ENCODE peak calls at places on chromosomes 7 and 10, in five cellular contexts. K, S, Q, U and V are unnamed samples.

GRCh38 chr10:126064512-126064911 is 168.1 kb downstream of the FANK1 start:
- DNase-seq in Q (no peak), K (no peak), U (no peak), S (no peak), V (no peak)

GRCh38 chr10:28280652-28281051 is 22.2 kb downstream of the MPP7 start:
- DNase-seq in Q (peak; percentile 42), U (no peak), S (peak; percentile 31), K (no peak), V (no peak)

GRCh38 chr10:86857097-86857825 is 100.2 kb downstream of the MMRN2 start:
- DNase-seq in U (peak; percentile 74), K (no peak), Q (peak; percentile 55), S (peak; percentile 86), V (no peak)

GRCh38 chr7:157952050-157952667 is 615.4 kb downstream of the DNAJB6 start:
- DNase-seq in S (no peak), U (no peak), K (no peak), Q (no peak), V (no peak)

GRCh38 chr10:31940839-31941653 is 12.4 kb upstream of the ARHGAP12 start:
- DNase-seq in K (peak; percentile 98), U (no peak), S (peak; percentile 98), Q (peak; percentile 98), V (peak; percentile 74)

GRCh38 chr7:129781856-129782256 is 170.3 kb downstream of the NRF1 start:
- DNase-seq in S (no peak), K (no peak), Q (no peak), U (no peak), V (no peak)

GRCh38 chr7:29609162-29610030 is 45.8 kb downstream of the PRR15 start:
- DNase-seq in K (peak; percentile 77), S (peak; percentile 70), Q (no peak), U (no peak), V (no peak)

GRCh38 chr7:134546903-134547737 is 1.8 kb upstream of the AKR1B15 start:
- DNase-seq in U (peak; percentile 63), S (peak; percentile 87), Q (no peak), K (peak; percentile 85), V (peak; percentile 77)

GRCh38 chr10:122044713-122045112 is 55.8 kb downstream of the TACC2 start:
- DNase-seq in K (no peak), S (peak; percentile 65), Q (peak; percentile 17), U (peak; percentile 40), V (no peak)

GRCh38 chr7:55020481-55020871 is 1.7 kb downstream of the EGFR start:
- DNase-seq in K (peak; percentile 57), S (no peak), U (no peak), Q (peak; percentile 12), V (peak; percentile 76)

GRCh38 chr7:16755397-16755796 is 1.8 kb downstream of the TSPAN13 start:
- DNase-seq in S (peak; percentile 58), K (no peak), U (no peak), Q (no peak), V (no peak)

GRCh38 chr7:16753932-16754571 is 497 bp downstream of the TSPAN13 start:
- DNase-seq in Q (peak; percentile 20), S (peak; percentile 48), U (peak; percentile 39), K (no peak), V (peak; percentile 53)

GRCh38 chr7:16758634-16759602 is 5.4 kb downstream of the TSPAN13 start:
- DNase-seq in Q (no peak), K (no peak), S (no peak), U (no peak), V (no peak)

GRCh38 chr7:16754869-16755317 is 1.3 kb downstream of the TSPAN13 start:
- DNase-seq in K (no peak), Q (no peak), S (no peak), U (no peak), V (no peak)

DNA sequence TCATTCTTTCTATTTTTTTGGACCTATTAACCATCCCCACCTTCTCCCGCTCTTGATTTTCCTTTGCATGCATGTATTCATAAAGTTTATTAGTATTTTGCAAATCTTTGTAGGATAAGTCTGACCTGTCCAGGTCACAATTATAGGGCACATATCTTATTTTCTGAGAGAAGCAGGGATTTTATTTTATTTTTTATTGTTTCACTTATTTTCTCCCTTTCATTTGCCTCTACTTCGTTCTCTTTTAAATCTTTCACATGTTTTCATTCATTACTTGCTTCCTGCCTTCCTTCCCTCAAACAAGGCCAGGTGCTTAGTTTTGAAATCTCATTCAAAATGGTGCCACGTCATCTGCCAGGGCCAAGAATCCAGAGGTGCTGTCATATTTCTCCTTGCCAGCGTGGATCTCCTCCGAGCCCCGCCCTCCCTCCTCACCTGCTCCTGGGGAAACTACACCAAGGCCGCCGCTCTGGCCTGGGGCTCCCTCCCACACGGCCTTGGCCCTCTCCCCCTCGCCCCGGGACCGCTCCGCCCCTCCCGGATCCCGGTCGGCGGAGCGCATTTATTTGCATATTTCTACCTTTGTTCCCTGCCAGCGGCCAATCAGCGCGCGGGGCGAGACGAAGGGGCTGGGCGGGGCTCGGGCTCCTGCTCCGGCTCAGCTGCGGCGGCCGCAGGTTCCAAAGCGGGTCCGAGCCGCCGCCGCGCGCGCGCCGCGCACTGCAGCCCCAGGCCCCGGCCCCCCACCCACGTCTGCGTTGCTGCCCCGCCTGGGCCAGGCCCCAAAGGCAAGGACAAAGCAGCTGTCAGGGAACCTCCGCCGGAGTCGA is at the start of gene TSPAN13:
- DNase-seq in S (peak; percentile 76), K (peak; percentile 87), U (peak; percentile 92), Q (peak; percentile 68), V (peak; percentile 90)
- H3K4me3 ChIP-seq in S (peak within 1 kb of the TSS; percentile 84), K (peak within 1 kb of the TSS; percentile 87), U (peak within 1 kb of the TSS; percentile 92), Q (peak within 1 kb of the TSS; percentile 79), V (peak within 1 kb of the TSS; percentile 65)

GRCh38 chr10:117476716-117477115 is 65.8 kb upstream of the EMX2 start:
- DNase-seq in Q (no peak), U (no peak), S (no peak), K (no peak), V (no peak)
- H3K4me3 ChIP-seq in Q (no peak overlapping the region), U (no peak overlapping the region), S (no peak overlapping the region), K (no peak overlapping the region), V (no peak overlapping the region)

GRCh38 chr7:122136639-122137253 is 7.3 kb downstream of the AASS start:
- DNase-seq in U (no peak), S (peak; percentile 28), Q (no peak), K (no peak), V (no peak)
- H3K4me3 ChIP-seq in U (no peak overlapping the region), S (peak overlapping the region; percentile 50), Q (peak overlapping the region; percentile 43), K (peak overlapping the region; percentile 30), V (no peak overlapping the region)

DNA sequence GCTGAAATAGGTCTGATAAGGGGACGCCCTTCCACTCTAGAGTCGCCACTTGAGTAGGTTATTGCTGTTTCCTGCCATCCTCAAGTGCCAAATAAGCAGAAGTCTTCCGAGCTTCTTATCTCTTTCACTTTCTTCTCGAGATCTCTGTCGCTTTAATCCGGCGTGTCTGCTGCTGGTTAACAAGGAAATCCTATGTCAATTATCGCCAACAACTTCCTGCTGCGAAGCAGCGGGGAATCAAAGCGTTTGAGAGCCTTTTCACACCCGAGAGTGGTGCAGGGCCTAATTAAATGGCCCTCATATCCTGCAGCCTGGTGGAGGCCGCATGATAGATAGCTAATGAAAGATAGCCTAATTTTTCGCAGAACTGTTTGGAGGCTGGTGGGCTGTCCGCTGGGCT is 215.9 kb downstream of the RAB11FIP2 start:
- DNase-seq in Q (no peak), U (no peak), K (no peak), S (no peak), V (no peak)
- H3K4me3 ChIP-seq in Q (no peak overlapping the region), U (no peak overlapping the region), K (no peak overlapping the region), S (no peak overlapping the region), V (no peak overlapping the region)

GRCh38 chr7:99997545-99998137 is 17.8 kb upstream of the ZKSCAN1 start:
- DNase-seq in U (peak; percentile 33), Q (no peak), S (peak; percentile 59), K (no peak), V (no peak)
- H3K4me3 ChIP-seq in U (peak overlapping the region; percentile 62), Q (peak overlapping the region; percentile 52), S (peak overlapping the region; percentile 39), K (no peak overlapping the region), V (no peak overlapping the region)